ENCODE peak calls at places on chromosomes 4 and X, in ten cellular contexts. E is activated T-cell treated with anti-CD3 and anti-CD28 coated beads for 48 hours; Q is midbrain; P is brain microvascular endothelial cell; Z is astrocyte; J is NCI-H1105; U is left colon; V is heart right ventricle; K is activated naive CD4-positive, alpha-beta T cell; I is ascending aorta. O is an unnamed sample.

GRCh38 chr4:20318899-20319291 is 67.2 kb downstream of the SLIT2 start:
- DNase-seq in E (no peak), Q (no peak), P (no peak), Z (no peak), J (peak), U (no peak), V (no peak), K (no peak), I (no peak), O (no peak)

GRCh38 chr4:56648245-56649151 is 32.6 kb downstream of the HOPX start:
- DNase-seq in E (no peak), Q (no peak), P (no peak), Z (no peak), J (no peak), U (no peak), V (no peak), K (no peak), I (no peak), O (no peak)

GRCh38 chr4:122616910-122617596 is 3.8 kb downstream of the IL21 start:
- DNase-seq in E (no peak), Q (no peak), P (no peak), Z (no peak), J (no peak), U (no peak), V (no peak), K (no peak), I (no peak), O (no peak)

GRCh38 chr4:176840166-176840565 is 47.4 kb upstream of the VEGFC start:
- DNase-seq in E (no peak), Q (no peak), P (peak), Z (peak), J (no peak), U (no peak), V (no peak), K (no peak), I (no peak), O (no peak)

GRCh38 chrX:8743126-8743732 is 11.3 kb upstream of the ANOS1 start:
- DNase-seq in E (peak), Q (no peak), P (peak), Z (no peak), J (no peak), U (no peak), V (peak), K (no peak), I (no peak), O (peak)

GRCh38 chrX:142036111-142036510 is 132.4 kb downstream of the MAGEC1 start:
- DNase-seq in E (no peak), Q (no peak), P (no peak), Z (peak), J (no peak), U (no peak), V (no peak), K (no peak), I (no peak), O (no peak)

GRCh38 chr4:93203708-93204107 is 624.8 kb upstream of the ATOH1 start:
- DNase-seq in E (no peak), Q (no peak), P (no peak), Z (no peak), J (no peak), U (no peak), V (no peak), K (no peak), I (no peak), O (no peak)

GRCh38 chrX:84219551-84219950 is 31.6 kb upstream of the RPS6KA6 start:
- DNase-seq in E (no peak), Q (no peak), P (no peak), Z (peak), J (no peak), U (no peak), V (no peak), K (no peak), I (no peak), O (no peak)

GRCh38 chrX:101260435-101260834 is 30.7 kb downstream of the TAF7L start:
- DNase-seq in E (no peak), Q (no peak), P (no peak), Z (no peak), J (no peak), U (no peak), V (no peak), K (no peak), I (no peak), O (no peak)